ENCODE peak calls at places on chromosomes 1 and 21, in four cellular contexts. Q is AG09309, I is fibroblast of the aortic adventitia, Y is bronchial epithelial cell. A is an unnamed sample.

GRCh38 chr1:168291222-168291824 is 10.6 kb downstream of the TBX19 start:
- DNase-seq in I (no peak), Y (no peak), Q (no peak), A (no peak)

GRCh38 chr1:33500547-33500946 is 28.1 kb downstream of the ZSCAN20 start:
- DNase-seq in I (no peak), Q (no peak), Y (no peak), A (no peak)

GRCh38 chr1:145846191-145846590 is 761 bp downstream of the NUDT17 start:
- DNase-seq in Q (no peak), I (peak), Y (no peak), A (peak)

GRCh38 chr1:13667696-13668095 is 32.3 kb upstream of the PRDM2 start:
- DNase-seq in Y (no peak), I (no peak), Q (no peak), A (no peak)

GRCh38 chr1:31101147-31101502 is 35.6 kb upstream of the PUM1 start:
- DNase-seq in Q (peak), Y (peak), I (peak), A (peak)

GRCh38 chr1:18440385-18441226 is 40.1 kb upstream of the KLHDC7A start:
- DNase-seq in Q (no peak), I (no peak), Y (peak), A (no peak)

GRCh38 chr1:61213612-61214011 is 131.3 kb downstream of the NFIA start:
- DNase-seq in Y (no peak), I (no peak), Q (no peak), A (no peak)

GRCh38 chr1:50318428-50318827 is 104.8 kb downstream of the DMRTA2 start:
- DNase-seq in Q (no peak), Y (no peak), I (no peak), A (no peak)

GRCh38 chr1:225767591-225768540 is 9.8 kb upstream of the SRP9 start:
- DNase-seq in Q (no peak), I (peak), Y (peak), A (peak)

GRCh38 chr1:228141871-228142615 is 2.0 kb downstream of the GUK1 start:
- DNase-seq in Q (no peak), Y (no peak), I (no peak), A (peak)

GRCh38 chr1:33823401-33823800 is 40.5 kb upstream of the HMGB4 start:
- DNase-seq in I (no peak), Q (no peak), Y (no peak), A (no peak)

GRCh38 chr1:68600049-68600661 is 103.3 kb upstream of the DEPDC1 start:
- DNase-seq in Y (peak), I (peak), Q (no peak), A (peak)

GRCh38 chr1:38179423-38179822 is 132.8 kb upstream of the POU3F1 start:
- DNase-seq in Q (no peak), I (no peak), Y (no peak), A (peak)

GRCh38 chr1:156077430-156077760 is 4.9 kb downstream of the MEX3A start:
- DNase-seq in I (no peak), Q (no peak), Y (no peak), A (no peak)

GRCh38 chr1:68293122-68293521 is 60.8 kb upstream of the WLS start:
- DNase-seq in Q (no peak), Y (no peak), I (no peak), A (no peak)

GRCh38 chr1:157189986-157190982 is 52.1 kb upstream of the ETV3 start:
- DNase-seq in Q (no peak), Y (peak), I (no peak), A (no peak)

GRCh38 chr1:53619811-53620619 is 118.9 kb downstream of the GLIS1 start:
- DNase-seq in Q (no peak), I (no peak), Y (no peak), A (peak)

GRCh38 chr1:234515411-234515810 is 36.4 kb upstream of the TARBP1 start:
- DNase-seq in Y (peak), I (peak), Q (no peak), A (peak)

GRCh38 chr1:228869312-228869824 is 134.1 kb downstream of the RHOU start:
- DNase-seq in Y (no peak), I (no peak), Q (no peak), A (no peak)

GRCh38 chr21:36402339-36402738 is 17.1 kb downstream of the CHAF1B start:
- DNase-seq in Y (no peak), Q (no peak), I (no peak), A (no peak)

GRCh38 chr1:196877964-196878363 is 9.9 kb upstream of the CFHR4 start:
- DNase-seq in I (peak), Y (peak), Q (no peak), A (peak)